ENCODE peak calls at places on chromosomes 7 and 10, in seven cellular contexts. One of them, this sample, is unnamed. For H3K27me3 and H3K4me1, the result is how much of the 10 kb centered on the place peaks cover.

GRCh38 chr7:122269241-122269640 is 35.3 kb downstream of the FEZF1 start:
- DNase-seq in Peyer's patch: no peak
- DNase-seq in heart left ventricle: no peak
- DNase-seq in IMR-90: no peak
- DNase-seq in psoas muscle: no peak
- DNase-seq in fibroblast of lung: peak
- DNase-seq in pancreas: no peak
- DNase-seq in this sample: no peak

GRCh38 chr10:132469197-132469942 is 68.2 kb upstream of the INPP5A start:
- DNase-seq in Peyer's patch: no peak
- DNase-seq in heart left ventricle: peak
- DNase-seq in IMR-90: no peak
- DNase-seq in psoas muscle: peak
- DNase-seq in fibroblast of lung: no peak
- DNase-seq in pancreas: peak
- DNase-seq in this sample: no peak

GRCh38 chr10:97494151-97494550 is 4.1 kb downstream of the MMS19 start:
- DNase-seq in Peyer's patch: no peak
- DNase-seq in heart left ventricle: no peak
- DNase-seq in IMR-90: no peak
- DNase-seq in psoas muscle: no peak
- DNase-seq in fibroblast of lung: no peak
- DNase-seq in pancreas: no peak
- DNase-seq in this sample: no peak

GRCh38 chr7:883029-884021 is 7.0 kb downstream of the GET4 start:
- DNase-seq in Peyer's patch: no peak
- DNase-seq in heart left ventricle: no peak
- DNase-seq in IMR-90: no peak
- DNase-seq in psoas muscle: peak
- DNase-seq in fibroblast of lung: no peak
- DNase-seq in pancreas: no peak
- DNase-seq in this sample: peak

GRCh38 chr7:80643336-80643925 is 5.0 kb downstream of the CD36 start:
- DNase-seq in Peyer's patch: no peak
- DNase-seq in heart left ventricle: no peak
- DNase-seq in IMR-90: peak
- DNase-seq in psoas muscle: no peak
- DNase-seq in fibroblast of lung: peak
- DNase-seq in pancreas: no peak
- DNase-seq in this sample: no peak

GRCh38 chr10:97048649-97049427 is 136.9 kb downstream of the SLIT1 start:
- DNase-seq in Peyer's patch: no peak
- DNase-seq in heart left ventricle: no peak
- DNase-seq in IMR-90: no peak
- DNase-seq in psoas muscle: no peak
- DNase-seq in fibroblast of lung: no peak
- DNase-seq in pancreas: no peak
- DNase-seq in this sample: peak

GRCh38 chr7:36264123-36264916 is 111.3 kb downstream of the EEPD1 start:
- DNase-seq in Peyer's patch: no peak
- DNase-seq in heart left ventricle: no peak
- DNase-seq in IMR-90: peak
- DNase-seq in psoas muscle: peak
- DNase-seq in fibroblast of lung: no peak
- DNase-seq in pancreas: no peak
- DNase-seq in this sample: no peak

GRCh38 chr7:81684513-81685262 is 85.2 kb downstream of the HGF start:
- DNase-seq in Peyer's patch: peak
- DNase-seq in heart left ventricle: peak
- DNase-seq in IMR-90: peak
- DNase-seq in psoas muscle: peak
- DNase-seq in fibroblast of lung: peak
- DNase-seq in pancreas: peak
- DNase-seq in this sample: peak

GRCh38 chr7:158595068-158595467 is 7.4 kb upstream of the PTPRN2 start:
- DNase-seq in Peyer's patch: no peak
- DNase-seq in heart left ventricle: no peak
- DNase-seq in IMR-90: peak
- DNase-seq in psoas muscle: no peak
- DNase-seq in fibroblast of lung: peak
- DNase-seq in pancreas: no peak
- DNase-seq in this sample: no peak

GRCh38 chr10:34305189-34305588 is 509.9 kb downstream of the PARD3 start:
- DNase-seq in Peyer's patch: no peak
- DNase-seq in heart left ventricle: no peak
- DNase-seq in IMR-90: no peak
- DNase-seq in psoas muscle: no peak
- DNase-seq in fibroblast of lung: no peak
- DNase-seq in pancreas: no peak
- DNase-seq in this sample: no peak

GRCh38 chr7:86313842-86314241 is 329.9 kb upstream of the GRM3 start:
- DNase-seq in Peyer's patch: no peak
- DNase-seq in heart left ventricle: no peak
- DNase-seq in IMR-90: no peak
- DNase-seq in psoas muscle: no peak
- DNase-seq in fibroblast of lung: no peak
- DNase-seq in pancreas: no peak
- DNase-seq in this sample: no peak

GRCh38 chr7:6416516-6417145 is 31.1 kb downstream of the DAGLB start:
- DNase-seq in Peyer's patch: no peak
- DNase-seq in heart left ventricle: no peak
- DNase-seq in IMR-90: peak
- DNase-seq in psoas muscle: no peak
- DNase-seq in fibroblast of lung: peak
- DNase-seq in pancreas: no peak
- DNase-seq in this sample: no peak

GRCh38 chr7:94264756-94265155 is 129.9 kb upstream of the COL1A2 start:
- DNase-seq in Peyer's patch: no peak
- DNase-seq in heart left ventricle: no peak
- DNase-seq in IMR-90: no peak
- DNase-seq in psoas muscle: no peak
- DNase-seq in fibroblast of lung: no peak
- DNase-seq in pancreas: no peak
- DNase-seq in this sample: no peak

GRCh38 chr7:70183278-70183677 is 585.0 kb downstream of the AUTS2 start:
- DNase-seq in Peyer's patch: no peak
- DNase-seq in heart left ventricle: no peak
- DNase-seq in IMR-90: no peak
- DNase-seq in psoas muscle: no peak
- DNase-seq in fibroblast of lung: peak
- DNase-seq in pancreas: peak
- DNase-seq in this sample: no peak

GRCh38 chr10:86651021-86651471 is 3.3 kb upstream of the OPN4 start:
- DNase-seq in Peyer's patch: no peak
- DNase-seq in heart left ventricle: peak
- DNase-seq in IMR-90: no peak
- DNase-seq in psoas muscle: no peak
- DNase-seq in fibroblast of lung: no peak
- DNase-seq in pancreas: no peak
- DNase-seq in this sample: no peak

GRCh38 chr7:36916619-36917018 is 192.3 kb upstream of the AOAH start:
- DNase-seq in Peyer's patch: no peak
- DNase-seq in heart left ventricle: no peak
- DNase-seq in IMR-90: no peak
- DNase-seq in psoas muscle: no peak
- DNase-seq in fibroblast of lung: no peak
- DNase-seq in pancreas: no peak
- DNase-seq in this sample: no peak

GRCh38 chr7:2080069-2080405 is 152.7 kb downstream of the MAD1L1 start:
- DNase-seq in Peyer's patch: no peak
- DNase-seq in heart left ventricle: no peak
- DNase-seq in IMR-90: no peak
- DNase-seq in psoas muscle: no peak
- DNase-seq in fibroblast of lung: no peak
- DNase-seq in pancreas: no peak
- DNase-seq in this sample: no peak

GRCh38 chr10:85612378-85612775 is 754.2 kb downstream of the GRID1 start:
- DNase-seq in Peyer's patch: peak
- DNase-seq in heart left ventricle: no peak
- DNase-seq in IMR-90: no peak
- DNase-seq in psoas muscle: no peak
- DNase-seq in fibroblast of lung: no peak
- DNase-seq in pancreas: no peak
- DNase-seq in this sample: no peak

GRCh38 chr10:109887272-109887671 is 36.0 kb downstream of the XPNPEP1 start:
- DNase-seq in Peyer's patch: no peak
- DNase-seq in heart left ventricle: no peak
- DNase-seq in IMR-90: peak
- DNase-seq in psoas muscle: no peak
- DNase-seq in fibroblast of lung: peak
- DNase-seq in pancreas: no peak
- DNase-seq in this sample: no peak

GRCh38 chr7:137925754-137926153 is 76.1 kb downstream of the CREB3L2 start:
- DNase-seq in Peyer's patch: no peak
- DNase-seq in heart left ventricle: no peak
- DNase-seq in IMR-90: no peak
- DNase-seq in psoas muscle: no peak
- DNase-seq in fibroblast of lung: no peak
- DNase-seq in pancreas: no peak
- DNase-seq in this sample: no peak

GRCh38 chr10:29865700-29866355 is 193.6 kb downstream of the JCAD start:
- DNase-seq in Peyer's patch: no peak
- DNase-seq in heart left ventricle: no peak
- DNase-seq in IMR-90: peak
- DNase-seq in psoas muscle: no peak
- DNase-seq in fibroblast of lung: peak
- DNase-seq in pancreas: no peak
- DNase-seq in this sample: no peak

GRCh38 chr7:464712-465461 is 54.8 kb downstream of the PDGFA start:
- DNase-seq in Peyer's patch: no peak
- DNase-seq in heart left ventricle: peak
- DNase-seq in IMR-90: peak
- DNase-seq in psoas muscle: no peak
- DNase-seq in fibroblast of lung: peak
- DNase-seq in pancreas: no peak
- DNase-seq in this sample: peak

GRCh38 chr7:25031432-25031831 is 51.5 kb upstream of the OSBPL3 start:
- DNase-seq in Peyer's patch: no peak
- DNase-seq in heart left ventricle: no peak
- DNase-seq in IMR-90: peak
- DNase-seq in psoas muscle: no peak
- DNase-seq in fibroblast of lung: peak
- DNase-seq in pancreas: no peak
- DNase-seq in this sample: no peak

DNA sequence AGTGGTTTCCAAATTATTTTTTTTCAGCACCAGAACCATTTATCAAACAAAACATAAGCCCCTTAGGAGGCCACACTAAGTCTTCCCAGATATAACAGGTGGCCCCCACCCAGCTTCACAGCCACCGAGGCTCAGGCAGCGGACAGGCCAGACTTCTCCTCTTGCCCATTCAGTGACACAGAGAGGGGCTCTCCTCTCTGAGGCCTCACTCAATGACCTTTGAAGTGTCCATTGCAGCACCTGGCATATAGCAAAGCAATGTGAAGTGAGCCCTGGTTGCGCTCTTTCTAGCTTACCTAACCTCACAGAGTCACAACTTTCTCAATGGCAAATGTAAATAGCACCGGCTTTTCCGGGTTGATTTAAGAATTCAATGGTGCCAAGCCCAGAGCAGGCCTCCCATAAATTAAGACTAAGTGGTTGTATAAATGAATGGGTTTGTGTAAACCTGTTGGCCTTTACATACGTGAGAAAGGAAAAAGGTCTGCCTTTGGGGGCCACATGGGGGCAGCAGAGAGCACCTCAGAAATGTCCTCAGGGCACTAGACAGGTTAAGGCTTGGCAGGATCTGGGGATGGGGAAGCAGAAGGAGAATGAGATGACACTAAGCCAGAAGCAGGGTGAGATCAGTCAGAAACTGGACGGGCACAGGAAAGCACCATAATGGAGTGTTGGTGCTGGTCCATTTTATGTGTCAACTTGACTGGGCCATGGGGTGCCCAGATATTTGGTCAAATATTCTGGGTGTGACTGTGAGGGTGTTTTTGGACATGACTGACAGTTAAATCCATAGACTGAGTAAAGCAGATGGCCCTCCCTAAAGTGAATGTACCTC is 59.1 kb downstream of the FRMPD2 start:
- DNase-seq in Peyer's patch: no peak
- DNase-seq in heart left ventricle: peak
- DNase-seq in IMR-90: peak
- DNase-seq in psoas muscle: no peak
- DNase-seq in fibroblast of lung: peak
- DNase-seq in pancreas: peak
- DNase-seq in this sample: no peak
- H3K27me3 ChIP-seq in Peyer's patch: under half
- H3K27me3 ChIP-seq in heart left ventricle: under half
- H3K27me3 ChIP-seq in IMR-90: under half
- H3K27me3 ChIP-seq in psoas muscle: under half
- H3K27me3 ChIP-seq in fibroblast of lung: under half
- H3K27me3 ChIP-seq in pancreas: under half
- H3K27me3 ChIP-seq in this sample: under half

DNA sequence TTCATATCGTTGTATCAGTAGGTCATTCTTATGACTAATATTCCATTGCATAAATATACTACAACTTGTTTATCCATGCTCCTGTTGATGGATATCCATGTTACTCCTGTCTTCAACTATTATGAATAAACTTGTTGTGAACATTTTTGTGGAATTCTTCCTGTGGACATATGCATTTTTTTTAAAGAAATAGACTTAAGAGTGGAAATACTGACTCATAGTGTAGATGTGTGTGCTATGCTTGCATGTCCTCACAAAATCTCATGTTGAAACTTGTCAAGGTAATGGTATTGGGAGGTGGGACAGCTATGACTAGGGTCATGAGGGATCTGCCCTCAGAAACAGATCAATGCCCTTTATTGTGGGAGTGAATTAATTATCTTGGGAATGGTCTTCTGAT is 240.5 kb upstream of the PRSS58 start:
- DNase-seq in Peyer's patch: no peak
- DNase-seq in heart left ventricle: no peak
- DNase-seq in IMR-90: peak
- DNase-seq in psoas muscle: no peak
- DNase-seq in fibroblast of lung: peak
- DNase-seq in pancreas: no peak
- DNase-seq in this sample: no peak
- H3K4me1 ChIP-seq in Peyer's patch: under half
- H3K4me1 ChIP-seq in heart left ventricle: under half
- H3K4me1 ChIP-seq in IMR-90: under half
- H3K4me1 ChIP-seq in psoas muscle: under half
- H3K4me1 ChIP-seq in fibroblast of lung: under half
- H3K4me1 ChIP-seq in pancreas: under half
- H3K4me1 ChIP-seq in this sample: under half

DNA sequence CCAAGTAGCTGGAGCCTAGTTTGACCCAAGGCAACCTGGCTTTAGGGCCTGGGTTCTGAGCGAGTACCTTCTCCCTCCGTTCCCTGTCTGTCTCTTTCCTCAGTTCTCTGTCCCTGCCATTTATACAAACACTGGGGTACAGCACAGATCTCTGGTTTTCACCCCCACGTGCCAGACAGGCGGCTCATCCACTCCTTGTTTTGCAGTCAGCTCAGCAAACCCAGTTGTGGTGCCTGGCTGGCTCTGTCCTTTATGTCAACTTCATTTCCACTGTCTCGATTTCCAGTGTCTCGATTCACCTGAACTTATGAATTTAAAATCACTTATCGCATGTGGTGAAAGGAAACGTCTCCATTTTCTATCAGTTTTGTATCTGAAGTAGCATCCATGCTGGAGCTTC is 230.8 kb downstream of the FRMD4A start:
- DNase-seq in Peyer's patch: no peak
- DNase-seq in heart left ventricle: no peak
- DNase-seq in IMR-90: no peak
- DNase-seq in psoas muscle: no peak
- DNase-seq in fibroblast of lung: no peak
- DNase-seq in pancreas: no peak
- DNase-seq in this sample: no peak
- TF ChIP-seq CTCF in Peyer's patch: no peak
- TF ChIP-seq CTCF in heart left ventricle: no peak
- TF ChIP-seq CTCF in IMR-90: no peak
- TF ChIP-seq CTCF in psoas muscle: no peak
- TF ChIP-seq CTCF in fibroblast of lung: no peak
- TF ChIP-seq CTCF in pancreas: no peak
- TF ChIP-seq CTCF in this sample: no peak

GRCh38 chr7:27198871-27199801 is 755 bp downstream of the HOXA13 start:
- DNase-seq in Peyer's patch: no peak
- DNase-seq in heart left ventricle: no peak
- DNase-seq in IMR-90: no peak
- DNase-seq in psoas muscle: no peak
- DNase-seq in fibroblast of lung: no peak
- DNase-seq in pancreas: no peak
- DNase-seq in this sample: no peak
- H3K27me3 ChIP-seq in Peyer's patch: under half
- H3K27me3 ChIP-seq in heart left ventricle: half or more
- H3K27me3 ChIP-seq in IMR-90: half or more
- H3K27me3 ChIP-seq in psoas muscle: under half
- H3K27me3 ChIP-seq in fibroblast of lung: half or more
- H3K27me3 ChIP-seq in pancreas: under half
- H3K27me3 ChIP-seq in this sample: under half

This sample was measured in RWPE2.